ENCODE peak calls at places on chromosomes 3 and 15, in four cellular contexts. S is heart right ventricle, H is NB4, Y is dorsolateral prefrontal cortex. K is an unnamed sample.

GRCh38 chr3:79461129-79461792 is 306.5 kb downstream of the ROBO1 start:
- DNase-seq in S (no peak), H (no peak), Y (no peak), K (no peak)

GRCh38 chr3:160162440-160162839 is 62.8 kb upstream of the C3orf80 start:
- DNase-seq in S (no peak), H (no peak), Y (no peak), K (no peak)

GRCh38 chr15:68000754-68001153 is 53.4 kb upstream of the PIAS1 start:
- DNase-seq in S (no peak), H (no peak), Y (no peak), K (no peak)

GRCh38 chr15:40105517-40106202 is 3.0 kb downstream of the BMF start:
- DNase-seq in S (no peak), H (no peak), Y (no peak), K (no peak)

GRCh38 chr3:67292356-67293225 is 294.5 kb downstream of the KBTBD8 start:
- DNase-seq in S (no peak), H (no peak), Y (no peak), K (no peak)

GRCh38 chr3:22353126-22353525 is 602.1 kb upstream of the ZNF385D start:
- DNase-seq in S (no peak), H (no peak), Y (no peak), K (no peak)

GRCh38 chr3:15805756-15806266 is 8.0 kb upstream of the ANKRD28 start:
- DNase-seq in S (no peak), H (peak), Y (no peak), K (no peak)

GRCh38 chr15:69848551-69849231 is 249.0 kb downstream of the TLE3 start:
- DNase-seq in S (no peak), H (no peak), Y (no peak), K (no peak)

GRCh38 chr3:172853911-172854648 is 103.6 kb downstream of the ECT2 start:
- DNase-seq in S (no peak), H (no peak), Y (no peak), K (no peak)

DNA sequence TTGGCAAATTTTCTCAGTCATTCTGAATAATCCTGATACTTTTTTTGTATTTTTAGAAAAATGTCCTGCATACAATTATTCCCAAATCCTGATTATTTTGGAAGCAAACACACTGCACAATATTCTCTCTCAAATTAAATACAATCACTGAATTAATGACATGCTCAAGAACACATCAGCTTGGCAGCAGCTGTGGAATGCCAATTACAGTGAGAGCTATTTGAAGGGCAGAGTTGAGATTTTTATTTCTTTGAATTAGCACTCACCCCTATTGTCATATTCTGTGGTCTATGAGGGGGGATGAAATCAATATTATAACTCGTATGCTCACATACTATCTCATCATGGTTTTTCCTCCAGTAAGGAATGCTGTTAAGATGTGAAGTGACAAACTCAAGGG is 312.2 kb downstream of the CNTN3 start:
- DNase-seq in S (no peak), H (no peak), Y (no peak), K (no peak)
- TF ChIP-seq CTCF in S (no peak), H (no peak), Y (no peak), K (no peak)

GRCh38 chr3:98701276-98701675 is 61.9 kb upstream of the ST3GAL6 start:
- DNase-seq in S (no peak), H (no peak), Y (no peak), K (no peak)

GRCh38 chr3:98702166-98702565 is 61.0 kb upstream of the ST3GAL6 start:
- DNase-seq in S (no peak), H (no peak), Y (no peak), K (no peak)

GRCh38 chr3:98709433-98709832 is 53.7 kb upstream of the ST3GAL6 start:
- DNase-seq in S (no peak), H (no peak), Y (no peak), K (no peak)

GRCh38 chr3:98705212-98705611 is 57.9 kb upstream of the ST3GAL6 start:
- DNase-seq in S (no peak), H (no peak), Y (no peak), K (no peak)

DNA sequence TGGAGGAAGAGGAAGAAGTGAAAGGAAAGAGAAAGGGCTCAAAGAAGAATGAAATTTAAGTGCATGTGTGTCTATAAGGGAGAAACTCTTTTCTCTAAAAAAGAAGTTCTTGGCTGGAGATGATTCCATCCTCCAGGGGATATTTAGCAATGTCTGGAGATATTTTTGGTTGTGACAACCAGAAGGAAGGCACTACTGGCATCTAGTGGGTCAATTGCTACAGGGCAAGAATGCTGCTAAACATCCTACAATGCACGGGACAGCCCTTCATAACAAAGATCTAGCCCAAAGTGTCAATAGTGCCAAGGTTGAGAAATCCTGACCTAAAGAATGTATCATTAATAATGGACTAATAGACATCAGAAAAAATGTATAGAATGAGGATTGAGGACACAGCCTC is 57.4 kb upstream of the ST3GAL6 start:
- DNase-seq in S (no peak), H (peak), Y (no peak), K (no peak)
- TF ChIP-seq CTCF in S (no peak), H (peak), Y (no peak), K (no peak)

GRCh38 chr3:63795438-63795837 is 23.7 kb upstream of the C3orf49 start:
- DNase-seq in S (no peak), H (no peak), Y (no peak), K (no peak)

DNA sequence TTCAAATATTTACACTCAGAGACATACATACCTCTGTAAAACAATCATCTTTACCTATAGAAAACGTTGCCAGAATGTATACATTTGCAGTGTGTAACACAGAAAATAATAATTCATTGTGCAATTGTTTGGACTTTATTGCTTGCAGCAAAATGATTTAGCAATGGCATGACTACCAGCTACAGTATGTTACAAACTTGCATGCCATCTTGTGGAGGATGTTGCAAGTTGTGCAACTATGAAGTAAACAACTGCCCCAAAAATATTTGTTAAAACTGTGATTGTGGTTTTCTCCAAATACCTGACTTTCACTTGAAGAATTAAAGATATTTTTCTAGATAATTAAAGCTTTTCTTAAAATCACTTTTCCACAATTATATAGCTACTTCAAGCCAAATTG is 27.1 kb upstream of the C3orf49 start:
- DNase-seq in S (no peak), H (peak), Y (no peak), K (no peak)
- TF ChIP-seq CTCF in S (peak), H (no peak), Y (peak), K (no peak)

GRCh38 chr3:130935761-130936160 is 41.9 kb downstream of the ATP2C1 start:
- DNase-seq in S (no peak), H (no peak), Y (no peak), K (no peak)
- TF ChIP-seq CTCF in S (no peak), H (no peak), Y (no peak), K (no peak)

GRCh38 chr15:99137111-99137546 is 32.2 kb downstream of the SYNM start:
- DNase-seq in S (no peak), H (no peak), Y (no peak), K (no peak)

GRCh38 chr15:99140590-99140989 is 35.7 kb downstream of the SYNM start:
- DNase-seq in S (no peak), H (no peak), Y (no peak), K (no peak)

GRCh38 chr15:99137877-99138276 is 33.0 kb downstream of the SYNM start:
- DNase-seq in S (no peak), H (no peak), Y (no peak), K (no peak)

GRCh38 chr15:99139276-99139675 is 34.4 kb downstream of the SYNM start:
- DNase-seq in S (no peak), H (no peak), Y (no peak), K (no peak)

GRCh38 chr15:99138491-99138982 is 33.7 kb downstream of the SYNM start:
- DNase-seq in S (no peak), H (no peak), Y (no peak), K (no peak)
- TF ChIP-seq CTCF in S (no peak), H (no peak), Y (no peak), K (no peak)

GRCh38 chr3:169939751-169940150 is 26.9 kb upstream of the SEC62 start:
- DNase-seq in S (no peak), H (no peak), Y (no peak), K (no peak)
- TF ChIP-seq CTCF in S (no peak), H (no peak), Y (no peak), K (no peak)

K was measured in pancreas.